ENCODE peak calls at places on chromosomes 16 and 17, in six cellular contexts. K is mucosa of descending colon; O is CD8-positive, alpha-beta T cell; J is kidney; N is heart right ventricle; Q is heart left ventricle. C is an unnamed sample. For H3K4me1, the result is how much of the 10 kb centered on the place peaks cover.

GRCh38 chr16:56631832-56632159 is 663 bp upstream of the MT1M start:
- DNase-seq in K (no peak), N (no peak), O (no peak), J (no peak), Q (no peak), C (no peak)

GRCh38 chr17:40903129-40903847 is 18.2 kb upstream of the KRT20 start:
- DNase-seq in Q (no peak), J (no peak), N (no peak), K (peak), O (no peak), C (peak)

GRCh38 chr17:37570527-37571093 is 38.6 kb downstream of the SYNRG start:
- DNase-seq in J (no peak), O (peak), N (peak), K (peak), Q (peak), C (peak)

GRCh38 chr17:43591750-43592562 is 45.8 kb upstream of the ETV4 start:
- DNase-seq in O (no peak), J (peak), N (peak), K (peak), Q (peak), C (peak)

GRCh38 chr17:4772235-4772613 is 538 bp downstream of the TM4SF5 start:
- DNase-seq in K (peak), J (no peak), N (no peak), O (no peak), Q (no peak), C (no peak)

GRCh38 chr16:48194828-48195566 is 39.2 kb upstream of the ABCC12 start:
- DNase-seq in K (no peak), J (no peak), O (no peak), N (no peak), Q (no peak), C (peak)

GRCh38 chr16:7321661-7322060 is 11.0 kb upstream of the RBFOX1 start:
- DNase-seq in K (no peak), N (no peak), Q (no peak), O (no peak), J (no peak), C (no peak)

GRCh38 chr16:66511615-66512500 is 38.1 kb downstream of the TK2 start:
- DNase-seq in O (no peak), N (no peak), K (peak), J (no peak), Q (no peak), C (peak)

GRCh38 chr16:23943604-23944003 is 107.8 kb downstream of the PRKCB start:
- DNase-seq in J (no peak), N (no peak), Q (no peak), K (no peak), O (no peak), C (no peak)

GRCh38 chr16:66267287-66268137 is 99.0 kb upstream of the CDH5 start:
- DNase-seq in Q (no peak), N (no peak), J (no peak), O (no peak), K (no peak), C (no peak)

GRCh38 chr16:81745704-81746558 is 33.2 kb upstream of the PLCG2 start:
- DNase-seq in N (peak), O (peak), Q (peak), K (peak), J (peak), C (peak)

GRCh38 chr17:15311996-15312395 is 29.4 kb downstream of the TEKT3 start:
- DNase-seq in K (no peak), O (no peak), N (no peak), J (no peak), Q (no peak), C (no peak)

GRCh38 chr16:53958481-53958880 is 254.5 kb downstream of the FTO start:
- DNase-seq in N (no peak), K (no peak), Q (no peak), O (no peak), J (no peak), C (no peak)

GRCh38 chr17:4120332-4120731 is 22.5 kb downstream of the ZZEF1 start:
- DNase-seq in Q (no peak), N (no peak), O (no peak), J (no peak), K (no peak), C (no peak)

GRCh38 chr17:48809182-48809581 is 7.8 kb downstream of the TTLL6 start:
- DNase-seq in Q (no peak), K (peak), J (no peak), N (no peak), O (no peak), C (no peak)

GRCh38 chr17:39963826-39964225 is 1.0 kb downstream of the GSDMA start:
- DNase-seq in J (no peak), Q (no peak), O (peak), K (no peak), N (no peak), C (no peak)

GRCh38 chr16:61182416-61182815 is 853.8 kb downstream of the CDH8 start:
- DNase-seq in K (no peak), Q (no peak), O (no peak), N (no peak), J (no peak), C (no peak)

GRCh38 chr16:87951550-87952538 is 610 bp downstream of the BANP start:
- DNase-seq in J (peak), Q (no peak), O (no peak), K (peak), N (no peak), C (peak)

GRCh38 chr17:7587831-7588230 is 2.1 kb downstream of the SOX15 start:
- DNase-seq in O (no peak), K (no peak), Q (no peak), J (peak), N (no peak), C (peak)
- H3K4me1 ChIP-seq in O (under half), K (under half), Q (under half), J (under half), N (under half), C (half or more)

DNA sequence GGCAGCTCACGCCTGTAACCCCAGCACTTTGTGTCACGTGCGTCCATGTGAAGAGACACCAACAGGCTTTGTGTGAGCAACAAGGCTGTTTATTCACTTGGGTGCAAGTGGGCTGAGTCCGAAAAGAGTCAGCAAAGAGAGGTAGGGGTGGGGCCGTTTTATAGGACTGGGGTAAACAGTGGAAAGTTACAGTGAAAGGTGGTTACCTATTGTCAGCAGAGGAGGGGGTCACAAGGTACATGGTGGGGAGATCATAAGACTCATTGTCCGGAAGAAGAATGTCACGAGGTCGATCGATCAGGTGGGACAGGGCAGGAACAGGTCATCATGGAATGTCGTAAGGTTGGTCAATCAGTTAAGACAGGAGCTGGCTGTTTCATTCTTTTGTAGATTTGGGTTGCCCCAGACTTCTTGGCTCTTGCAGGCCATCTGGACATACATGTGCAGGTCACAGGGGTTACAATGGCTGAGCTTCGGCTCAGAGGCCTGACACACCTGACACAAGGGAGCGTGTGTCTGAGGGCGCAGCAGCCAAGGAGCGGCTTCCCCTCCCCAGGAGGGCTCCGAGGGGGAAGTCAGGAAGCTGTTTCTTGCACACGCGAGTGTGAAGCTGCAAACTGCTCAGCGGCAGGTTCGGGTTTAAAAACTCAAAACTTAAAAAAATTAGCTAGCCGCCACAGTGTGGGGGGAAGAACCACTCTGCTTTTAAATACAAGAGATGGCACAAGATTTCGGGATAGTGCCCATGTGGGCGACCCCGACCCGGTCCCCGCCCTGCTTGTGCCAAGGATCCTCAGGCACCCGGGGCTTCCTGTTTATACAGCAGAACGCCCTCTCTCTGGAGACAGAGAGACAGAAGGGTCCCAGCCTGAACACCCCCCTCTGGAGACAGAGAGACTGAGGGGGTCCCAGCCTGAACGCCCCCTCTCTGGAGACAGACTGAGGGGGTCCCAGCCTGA is 12.4 kb upstream of the TEX19 start:
- DNase-seq in N (no peak), O (no peak), Q (no peak), K (no peak), J (no peak), C (no peak)
- H3K4me1 ChIP-seq in N (under half), O (under half), Q (under half), K (under half), J (under half), C (under half)

GRCh38 chr16:70689035-70689969 is 3.4 kb upstream of the MTSS2 start:
- DNase-seq in Q (peak), N (peak), K (no peak), J (peak), O (no peak), C (no peak)
- H3K4me1 ChIP-seq in Q (half or more), N (half or more), K (under half), J (half or more), O (under half), C (half or more)

GRCh38 chr16:29812754-29813643 is 1.0 kb downstream of the PRRT2 start:
- DNase-seq in K (peak), J (peak), O (no peak), N (no peak), Q (no peak), C (no peak)
- H3K4me1 ChIP-seq in K (half or more), J (under half), O (half or more), N (half or more), Q (half or more), C (half or more)

DNA sequence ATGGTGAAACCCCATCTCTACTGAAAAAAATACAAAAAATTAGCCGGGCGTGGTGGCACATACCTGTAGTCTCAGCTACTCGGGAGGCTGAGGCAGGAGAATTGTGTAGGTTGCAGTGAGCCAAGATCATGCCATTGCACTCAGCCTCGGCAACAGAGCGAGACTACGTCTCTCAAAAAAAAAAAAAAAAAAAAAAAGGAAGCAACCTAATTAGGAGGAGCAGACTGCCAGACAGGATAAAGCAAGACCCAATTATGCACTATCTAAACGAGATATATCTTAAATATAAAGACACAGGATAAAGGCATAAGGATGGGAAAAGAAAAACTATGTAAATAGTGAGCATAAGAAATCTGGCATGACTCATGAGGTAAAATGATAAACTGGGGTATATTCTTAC is 5.0 kb downstream of the TXNDC11 start:
- DNase-seq in J (no peak), O (no peak), N (no peak), K (no peak), Q (no peak), C (no peak)
- H3K4me1 ChIP-seq in J (under half), O (under half), N (under half), K (under half), Q (half or more), C (under half)

DNA sequence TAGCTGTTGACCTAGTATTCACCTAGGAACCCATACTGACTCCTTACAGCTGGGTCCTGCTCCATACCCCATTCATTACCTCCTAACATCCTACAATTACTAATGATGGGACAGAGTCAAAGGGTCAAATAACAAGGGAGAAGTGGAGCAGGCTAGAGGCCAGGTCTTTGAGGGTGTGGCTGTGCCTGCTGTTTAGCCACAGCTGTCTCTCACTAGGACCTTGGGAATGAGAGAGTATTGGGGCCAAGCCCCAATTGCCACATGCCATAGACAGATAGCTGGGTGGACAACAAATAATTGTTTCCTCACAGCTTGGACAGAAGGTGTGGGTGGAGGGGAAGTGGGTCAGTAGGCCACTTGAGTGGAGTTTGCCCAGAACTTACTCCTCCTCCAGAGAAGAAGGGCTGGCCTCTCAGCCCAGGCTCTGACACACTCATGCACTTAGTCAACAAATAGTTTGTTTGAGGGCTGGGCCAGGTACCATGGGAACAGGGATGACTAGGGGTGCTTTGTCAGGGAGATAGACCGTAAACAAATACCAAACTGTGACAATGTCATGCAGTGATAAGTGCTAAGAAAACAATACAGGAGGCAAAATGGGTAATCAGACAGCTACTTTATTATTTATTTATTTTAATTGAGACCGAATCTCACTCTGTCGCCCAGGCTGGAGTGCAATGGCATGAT is 10.2 kb upstream of the CENPT start:
- DNase-seq in Q (peak), K (peak), O (no peak), N (peak), J (peak), C (peak)
- H3K4me1 ChIP-seq in Q (half or more), K (under half), O (under half), N (half or more), J (under half), C (under half)

DNA sequence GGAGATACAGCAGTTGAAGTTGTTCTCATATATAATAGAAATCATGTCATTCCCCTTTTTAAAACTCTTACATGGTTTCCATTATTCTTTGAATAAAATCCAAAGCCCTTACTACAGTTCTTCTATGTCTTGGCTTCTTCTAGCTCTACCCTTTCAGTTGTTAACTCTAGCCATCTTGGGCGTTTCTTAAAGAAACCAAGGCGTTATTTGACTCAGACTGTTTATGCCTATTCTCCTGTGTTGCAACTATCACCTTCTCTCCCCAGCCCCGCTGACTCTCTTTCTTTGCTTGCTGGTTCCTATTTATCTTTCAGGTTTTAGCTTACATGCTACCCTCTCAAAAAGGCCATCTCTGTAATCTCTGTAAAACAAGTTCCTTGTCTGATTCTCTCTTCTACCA is 32.7 kb downstream of the NFATC3 start:
- DNase-seq in K (no peak), N (no peak), Q (no peak), J (no peak), O (no peak), C (no peak)
- H3K4me1 ChIP-seq in K (under half), N (under half), Q (under half), J (under half), O (half or more), C (under half)

C was measured in mesenchymal stem cell.